ENCODE peak calls at places on chromosomes 16 and 17, in six cellular contexts. Y is A549, F is GM12878, N is SK-N-SH, K is HepG2, Q is K562. H is an unnamed sample.

GRCh38 chr16:19607610-19608280 is 52.2 kb downstream of the VPS35L start:
- DNase-seq in Y (peak; percentile 23), F (no peak), N (no peak), K (no peak), Q (no peak), H (peak; percentile 14)

GRCh38 chr17:12964840-12965239 is 53.0 kb downstream of the ELAC2 start:
- DNase-seq in Y (no peak), F (no peak), N (no peak), K (no peak), Q (no peak), H (no peak)

GRCh38 chr17:80063815-80064585 is 27.6 kb downstream of the CCDC40 start:
- DNase-seq in Y (peak; percentile 83), F (no peak), N (no peak), K (peak; percentile 81), Q (peak; percentile 67), H (peak; percentile 80)

GRCh38 chr16:50273888-50274770 is 7.8 kb downstream of the ADCY7 start:
- DNase-seq in Y (no peak), F (peak; percentile 64), N (no peak), K (no peak), Q (peak; percentile 54), H (no peak)

GRCh38 chr17:43517615-43518386 is 28.3 kb downstream of the ETV4 start:
- DNase-seq in Y (no peak), F (peak; percentile 82), N (no peak), K (no peak), Q (no peak), H (peak; percentile 67)

GRCh38 chr17:21525464-21526130 is 149.4 kb downstream of the KCNJ12 start:
- DNase-seq in Y (no peak), F (no peak), N (no peak), K (no peak), Q (no peak), H (no peak)

GRCh38 chr17:68290268-68290954 is 516 bp downstream of the SLC16A6 start:
- DNase-seq in Y (no peak), F (no peak), N (peak; percentile 60), K (no peak), Q (no peak), H (no peak)

GRCh38 chr17:29574732-29575510 is 6.4 kb downstream of the TP53I13 start:
- DNase-seq in Y (no peak), F (no peak), N (no peak), K (peak; percentile 90), Q (no peak), H (no peak)

GRCh38 chr16:74462361-74462760 is 41.1 kb upstream of the CLEC18B start:
- DNase-seq in Y (no peak), F (no peak), N (no peak), K (no peak), Q (no peak), H (no peak)

GRCh38 chr17:42311240-42312034 is 23.1 kb downstream of the STAT5A start:
- DNase-seq in Y (no peak), F (no peak), N (peak; percentile 82), K (peak; percentile 91), Q (peak; percentile 67), H (peak; percentile 94)

GRCh38 chr17:539766-540165 is 174.9 kb downstream of the VPS53 start:
- DNase-seq in Y (no peak), F (no peak), N (no peak), K (no peak), Q (no peak), H (no peak)

GRCh38 chr17:51647873-51648272 is 387.5 kb downstream of the UTP18 start:
- DNase-seq in Y (peak; percentile 84), F (no peak), N (no peak), K (no peak), Q (no peak), H (no peak)

GRCh38 chr16:12815361-12815760 is 11.7 kb upstream of the CPPED1 start:
- DNase-seq in Y (no peak), F (no peak), N (no peak), K (peak; percentile 57), Q (no peak), H (no peak)

GRCh38 chr16:11379420-11379819 is 34.2 kb downstream of the RMI2 start:
- DNase-seq in Y (no peak), F (peak; percentile 71), N (no peak), K (no peak), Q (no peak), H (peak; percentile 65)

GRCh38 chr16:57354311-57354710 is 4.3 kb upstream of the CCL22 start:
- DNase-seq in Y (no peak), F (no peak), N (no peak), K (no peak), Q (no peak), H (no peak)

GRCh38 chr16:17374668-17375255 is 96.0 kb downstream of the XYLT1 start:
- DNase-seq in Y (no peak), F (no peak), N (no peak), K (no peak), Q (no peak), H (no peak)

GRCh38 chr16:80463303-80463702 is 77.5 kb upstream of the DYNLRB2 start:
- DNase-seq in Y (no peak), F (no peak), N (no peak), K (no peak), Q (no peak), H (no peak)

GRCh38 chr16:50598256-50598894 is 50.2 kb downstream of the NKD1 start:
- DNase-seq in Y (no peak), F (no peak), N (peak; percentile 47), K (no peak), Q (no peak), H (no peak)

GRCh38 chr16:21704266-21704665 is 40.5 kb downstream of the OTOA start:
- DNase-seq in Y (no peak), F (no peak), N (no peak), K (no peak), Q (no peak), H (no peak)

GRCh38 chr16:50303041-50303604 is 36.8 kb downstream of the ADCY7 start:
- DNase-seq in Y (no peak), F (no peak), N (peak; percentile 9), K (peak; percentile 51), Q (no peak), H (peak; percentile 57)

GRCh38 chr17:44947461-44948314 is at the start of gene KIF18B:
- DNase-seq in Y (peak; percentile 99), F (peak; percentile 85), N (peak; percentile 96), K (peak; percentile 97), Q (peak; percentile 99), H (peak; percentile 95)

GRCh38 chr17:19364699-19365498 is 2.4 kb upstream of the B9D1 start:
- DNase-seq in Y (no peak), F (no peak), N (peak; percentile 40), K (peak; percentile 70), Q (no peak), H (no peak)

GRCh38 chr16:64416232-64417010 is 705.4 kb downstream of the CDH11 start:
- DNase-seq in Y (no peak), F (no peak), N (no peak), K (no peak), Q (no peak), H (peak; percentile 43)
- TF ChIP-seq SMC3 in Y (no peak), F (no peak), N (no peak), K (no peak), Q (no peak), H (no peak)

DNA sequence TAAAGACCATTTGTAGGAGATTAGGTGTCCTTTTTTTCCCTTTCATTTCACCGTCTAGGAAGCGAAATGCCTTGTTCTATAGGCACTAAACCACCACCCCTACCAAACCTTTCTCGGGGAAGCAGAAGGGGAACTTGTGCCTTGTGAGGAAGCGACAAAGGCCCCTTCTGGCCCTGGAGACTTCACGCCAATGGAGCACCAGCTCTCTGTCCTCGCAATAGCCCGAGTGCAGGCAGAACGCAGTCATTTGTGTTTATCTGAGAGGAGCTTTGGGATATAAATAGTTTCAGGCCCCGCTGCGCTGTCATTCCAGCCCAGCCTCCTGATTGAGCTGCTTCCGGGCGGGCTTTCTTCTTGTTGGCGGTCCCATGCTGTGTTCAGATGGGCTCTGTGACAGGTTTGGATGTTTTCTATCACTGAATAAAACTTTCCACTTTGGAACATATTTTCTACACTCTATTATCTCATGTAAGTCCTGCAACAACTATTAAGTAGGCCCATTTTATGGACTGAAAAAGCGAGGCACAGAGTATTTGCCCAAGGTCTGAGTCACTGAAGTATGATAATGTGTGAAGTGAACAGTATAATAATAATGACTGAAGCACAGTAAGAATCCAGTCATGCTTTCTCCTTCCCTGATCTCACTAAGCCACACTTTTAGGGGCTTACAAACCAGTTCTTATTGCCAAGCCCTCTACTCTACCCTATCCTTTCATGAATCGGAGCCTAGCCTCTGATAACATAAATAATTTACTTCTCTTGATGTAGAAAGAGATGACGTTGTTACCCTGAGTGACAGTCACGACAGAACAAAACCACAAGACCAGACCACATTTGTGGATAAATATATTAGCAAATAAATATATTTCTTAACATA is 1.1 kb upstream of the SUPT4H1 start:
- DNase-seq in Y (no peak), F (no peak), N (peak; percentile 61), K (no peak), Q (no peak), H (peak; percentile 41)
- TF ChIP-seq SMC3 in Y (no peak), F (no peak), N (no peak), K (no peak), Q (no peak), H (no peak)

GRCh38 chr16:87678618-87679017 is 76.3 kb downstream of the JPH3 start:
- DNase-seq in Y (peak; percentile 56), F (no peak), N (no peak), K (peak; percentile 39), Q (no peak), H (no peak)

GRCh38 chr16:87681990-87682570 is 79.8 kb downstream of the JPH3 start:
- DNase-seq in Y (peak; percentile 48), F (no peak), N (no peak), K (peak; percentile 42), Q (peak; percentile 63), H (peak; percentile 78)

GRCh38 chr16:87677830-87678229 is 75.5 kb downstream of the JPH3 start:
- DNase-seq in Y (no peak), F (no peak), N (no peak), K (no peak), Q (no peak), H (no peak)

GRCh38 chr16:87680272-87680644 is 78.0 kb downstream of the JPH3 start:
- DNase-seq in Y (no peak), F (no peak), N (no peak), K (no peak), Q (no peak), H (no peak)

GRCh38 chr16:87679593-87680271 is 77.4 kb downstream of the JPH3 start:
- DNase-seq in Y (no peak), F (no peak), N (no peak), K (no peak), Q (no peak), H (no peak)
- TF ChIP-seq SMC3 in Y (no peak), F (no peak), N (no peak), K (no peak), Q (no peak), H (no peak)

DNA sequence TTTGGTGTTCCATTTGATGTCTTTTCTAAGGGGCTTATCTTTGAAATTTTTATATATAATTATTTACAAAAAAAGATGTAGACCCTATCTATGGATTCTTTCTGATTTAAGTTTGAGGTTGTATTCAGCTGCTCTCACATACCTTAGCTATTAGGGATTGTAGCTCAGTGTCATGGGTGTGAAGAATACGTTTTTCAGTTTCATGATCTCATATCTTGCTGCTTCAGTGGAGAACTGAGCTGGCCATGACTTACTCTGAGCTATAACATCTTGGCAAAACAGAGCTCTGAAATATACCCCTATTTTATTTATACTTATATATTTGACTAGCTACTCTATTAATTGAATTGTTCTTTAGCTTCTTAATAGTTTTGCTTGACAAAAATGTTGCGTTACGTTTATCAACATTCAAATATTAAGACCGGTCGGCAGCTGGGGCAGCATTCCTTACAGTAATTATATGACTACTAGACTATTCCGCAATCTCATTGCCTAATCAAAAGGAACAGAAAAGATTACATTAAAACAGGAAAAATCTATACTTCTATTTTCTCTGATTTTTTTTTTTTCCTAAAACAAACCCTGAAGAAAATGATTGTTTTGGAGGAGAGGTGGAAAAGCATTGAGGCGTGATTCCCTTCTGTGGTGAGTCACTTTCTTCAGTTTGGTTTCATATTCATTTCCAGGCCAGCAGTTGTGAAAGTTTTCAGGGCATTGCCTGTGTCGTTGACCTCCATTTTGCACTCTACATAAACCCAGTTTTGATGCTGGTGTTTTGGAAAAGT is 24.1 kb upstream of the KRT24 start:
- DNase-seq in Y (no peak), F (peak; percentile 41), N (no peak), K (no peak), Q (no peak), H (peak; percentile 4)
- TF ChIP-seq SMC3 in Y (no peak), F (no peak), N (no peak), K (no peak), Q (no peak), H (no peak)